ENCODE peak calls at places on chromosomes 3 and 15, in eight cellular contexts. E is stromal cell of bone marrow; P is LoVo; J is lower lobe of right lung; V is amniotic stem cell; X is nephron progenitor cell; A is M059J; O is stimulated activated effector memory CD8-positive, alpha-beta T cell treated with anti-CD3 and anti-CD28 coated beads, Interleukin-12 subunit alpha, Interleukin-12 subunit beta, amount 100 ng/mL, for 72 hours. Z is an unnamed sample.

GRCh38 chr15:64112904-64113303 is 17.1 kb downstream of the SNX1 start:
- DNase-seq in P (no peak), E (peak; percentile 42), J (no peak), X (no peak), A (no peak), V (no peak), O (no peak), Z (no peak)

GRCh38 chr3:128497305-128498126 is 4.5 kb upstream of the GATA2 start:
- DNase-seq in X (peak; percentile 94), J (peak; percentile 75), P (peak; percentile 65), E (no peak), A (peak; percentile 75), O (peak; percentile 84), V (no peak), Z (no peak)

GRCh38 chr3:56314842-56315241 is 153.4 kb downstream of the ERC2 start:
- DNase-seq in A (peak; percentile 78), E (peak; percentile 36), J (no peak), X (no peak), O (no peak), V (no peak), P (no peak), Z (no peak)

GRCh38 chr3:124965413-124965812 is 30.9 kb upstream of the MUC13 start:
- DNase-seq in J (no peak), X (no peak), E (no peak), O (no peak), V (no peak), P (no peak), A (peak; percentile 28), Z (no peak)

GRCh38 chr3:32643816-32644215 is 41.2 kb upstream of the CNOT10 start:
- DNase-seq in X (no peak), A (no peak), E (no peak), J (no peak), O (no peak), V (no peak), P (no peak), Z (no peak)

GRCh38 chr3:77620009-77620408 is 580.1 kb downstream of the ROBO2 start:
- DNase-seq in A (no peak), J (no peak), E (no peak), X (no peak), O (no peak), V (no peak), P (no peak), Z (peak; percentile 7)

GRCh38 chr15:27973886-27974285 is 125.2 kb downstream of the OCA2 start:
- DNase-seq in P (no peak), O (no peak), E (no peak), V (no peak), J (no peak), A (no peak), X (no peak), Z (no peak)

GRCh38 chr3:68135145-68135544 is 480.7 kb upstream of the SUCLG2 start:
- DNase-seq in J (no peak), X (no peak), A (no peak), V (no peak), E (no peak), P (no peak), O (no peak), Z (no peak)

GRCh38 chr3:44649709-44650108 is 1.2 kb downstream of the ZNF35 start:
- DNase-seq in P (no peak), X (no peak), V (no peak), A (no peak), J (no peak), O (no peak), E (no peak), Z (no peak)

GRCh38 chr3:69309810-69310209 is 76.1 kb downstream of the FRMD4B start:
- DNase-seq in O (no peak), A (peak; percentile 39), V (no peak), J (no peak), P (no peak), X (no peak), E (no peak), Z (no peak)

GRCh38 chr15:48966595-48967301 is 3.0 kb upstream of the SHC4 start:
- DNase-seq in J (no peak), V (no peak), E (no peak), A (peak; percentile 75), O (peak; percentile 58), X (no peak), P (peak; percentile 20), Z (peak; percentile 78)

GRCh38 chr15:39228889-39229288 is 352.0 kb upstream of the THBS1 start:
- DNase-seq in E (no peak), V (no peak), J (no peak), P (no peak), X (no peak), O (no peak), A (no peak), Z (no peak)

GRCh38 chr3:64686446-64686908 is 1.3 kb downstream of the ADAMTS9 start:
- DNase-seq in O (no peak), X (peak; percentile 55), V (no peak), A (peak; percentile 40), J (peak; percentile 76), E (peak; percentile 55), P (no peak), Z (no peak)

GRCh38 chr3:48982016-48982415 is 8.0 kb upstream of the P4HTM start:
- DNase-seq in J (no peak), E (no peak), V (no peak), O (no peak), X (no peak), P (no peak), A (no peak), Z (no peak)

GRCh38 chr15:39461536-39462140 is 119.2 kb upstream of the THBS1 start:
- DNase-seq in E (no peak), A (no peak), X (no peak), O (no peak), P (no peak), J (no peak), V (no peak), Z (no peak)

GRCh38 chr3:174758943-174759342 is 100.2 kb upstream of the NAALADL2 start:
- DNase-seq in V (no peak), E (no peak), O (no peak), X (no peak), J (no peak), A (no peak), P (no peak), Z (no peak)

GRCh38 chr15:93024293-93024692 is 64.7 kb downstream of the RGMA start:
- DNase-seq in V (no peak), O (no peak), E (no peak), J (no peak), A (no peak), P (no peak), X (no peak), Z (no peak)

GRCh38 chr3:190883973-190884832 is 21.7 kb upstream of the GMNC start:
- DNase-seq in E (peak; percentile 57), X (peak; percentile 63), P (peak; percentile 72), J (no peak), A (peak; percentile 71), O (no peak), V (peak; percentile 37), Z (peak; percentile 38)

GRCh38 chr15:47750030-47750739 is 32.9 kb downstream of the SEMA6D start:
- DNase-seq in E (peak; percentile 70), P (no peak), A (peak; percentile 82), O (no peak), J (no peak), X (no peak), V (peak; percentile 15), Z (peak; percentile 56)

GRCh38 chr3:100216713-100217112 is 44.1 kb upstream of the TBC1D23 start:
- DNase-seq in P (no peak), A (peak; percentile 80), X (no peak), O (no peak), J (no peak), V (no peak), E (no peak), Z (no peak)